ENCODE peak calls at places on chromosomes 13 and 19, in nine cellular contexts. F is OCI-LY7; G is neuronal stem cell; B is brain microvascular endothelial cell; D is IMR-90; P is stomach; T is heart right ventricle; C is CD8-positive, alpha-beta T cell; N is left ventricle myocardium inferior. O is an unnamed sample.

GRCh38 chr13:97953376-97953970 is at the start of gene IPO5:
- DNase-seq in F (peak; percentile 7), G (no peak), B (peak; percentile 56), D (peak; percentile 73), P (no peak), T (no peak), C (no peak), N (no peak), O (no peak)

GRCh38 chr19:37938379-37938778 is 31.4 kb downstream of the SIPA1L3 start:
- DNase-seq in F (no peak), G (no peak), B (no peak), D (no peak), P (no peak), T (no peak), C (no peak), N (no peak), O (no peak)

GRCh38 chr13:98353750-98354149 is 176.7 kb upstream of the RNF113B start:
- DNase-seq in F (no peak), G (no peak), B (no peak), D (peak; percentile 13), P (no peak), T (no peak), C (no peak), N (no peak), O (no peak)

GRCh38 chr19:13212759-13213330 is 62.6 kb downstream of the IER2 start:
- DNase-seq in F (peak; percentile 84), G (no peak), B (peak; percentile 38), D (peak; percentile 43), P (peak; percentile 75), T (peak; percentile 67), C (peak; percentile 77), N (peak; percentile 50), O (no peak)

GRCh38 chr13:96768524-96768923 is 225.8 kb downstream of the OXGR1 start:
- DNase-seq in F (no peak), G (no peak), B (no peak), D (no peak), P (no peak), T (no peak), C (no peak), N (no peak), O (no peak)

GRCh38 chr19:40612831-40613668 is 11.9 kb downstream of the LTBP4 start:
- DNase-seq in F (peak; percentile 87), G (no peak), B (peak; percentile 57), D (no peak), P (peak; percentile 72), T (peak; percentile 74), C (peak; percentile 70), N (no peak), O (no peak)

GRCh38 chr19:31377736-31378135 is 28.5 kb upstream of the TSHZ3 start:
- DNase-seq in F (no peak), G (no peak), B (no peak), D (no peak), P (no peak), T (no peak), C (no peak), N (no peak), O (no peak)

GRCh38 chr13:43235028-43235427 is 211.6 kb downstream of the DNAJC15 start:
- DNase-seq in F (no peak), G (no peak), B (no peak), D (no peak), P (no peak), T (no peak), C (no peak), N (no peak), O (no peak)

GRCh38 chr19:38206006-38206745 is 17.8 kb downstream of the DPF1 start:
- DNase-seq in F (no peak), G (no peak), B (no peak), D (no peak), P (no peak), T (no peak), C (no peak), N (no peak), O (no peak)

GRCh38 chr19:38033658-38034150 is 126.7 kb downstream of the SIPA1L3 start:
- DNase-seq in F (peak; percentile 95), G (no peak), B (no peak), D (no peak), P (no peak), T (no peak), C (no peak), N (no peak), O (no peak)

GRCh38 chr19:46904114-46905060 is 43.6 kb downstream of the ARHGAP35 start:
- DNase-seq in F (no peak), G (no peak), B (peak; percentile 77), D (peak; percentile 71), P (no peak), T (peak; percentile 56), C (no peak), N (peak; percentile 36), O (no peak)

GRCh38 chr19:1235625-1236538 is 1.9 kb downstream of the CBARP start:
- DNase-seq in F (no peak), G (no peak), B (no peak), D (peak; percentile 50), P (no peak), T (no peak), C (no peak), N (no peak), O (no peak)

GRCh38 chr19:46579286-46579944 is 21.7 kb upstream of the CALM3 start:
- DNase-seq in F (peak; percentile 47), G (peak; percentile 14), B (no peak), D (no peak), P (no peak), T (no peak), C (peak; percentile 28), N (no peak), O (peak; percentile 5)

GRCh38 chr19:771332-771785 is 20.4 kb downstream of the MISP start:
- DNase-seq in F (peak; percentile 45), G (no peak), B (peak; percentile 22), D (peak; percentile 43), P (no peak), T (peak; percentile 57), C (no peak), N (no peak), O (no peak)

GRCh38 chr13:33284016-33284415 is 1.5 kb downstream of the STARD13 start:
- DNase-seq in F (no peak), G (no peak), B (peak; percentile 27), D (peak; percentile 65), P (no peak), T (no peak), C (no peak), N (no peak), O (no peak)

GRCh38 chr19:14413765-14414171 is 5.4 kb downstream of the DDX39A start:
- DNase-seq in F (no peak), G (no peak), B (no peak), D (peak; percentile 50), P (no peak), T (no peak), C (no peak), N (no peak), O (no peak)

GRCh38 chr19:14410775-14411134 is 8.4 kb downstream of the DDX39A start:
- DNase-seq in F (no peak), G (no peak), B (no peak), D (no peak), P (no peak), T (no peak), C (no peak), N (no peak), O (no peak)

GRCh38 chr19:14411161-14411560 is 8.0 kb downstream of the DDX39A start:
- DNase-seq in F (no peak), G (no peak), B (no peak), D (no peak), P (no peak), T (no peak), C (no peak), N (no peak), O (no peak)

GRCh38 chr19:14412436-14413071 is 6.6 kb downstream of the DDX39A start:
- DNase-seq in F (no peak), G (no peak), B (no peak), D (no peak), P (no peak), T (no peak), C (no peak), N (no peak), O (no peak)

DNA sequence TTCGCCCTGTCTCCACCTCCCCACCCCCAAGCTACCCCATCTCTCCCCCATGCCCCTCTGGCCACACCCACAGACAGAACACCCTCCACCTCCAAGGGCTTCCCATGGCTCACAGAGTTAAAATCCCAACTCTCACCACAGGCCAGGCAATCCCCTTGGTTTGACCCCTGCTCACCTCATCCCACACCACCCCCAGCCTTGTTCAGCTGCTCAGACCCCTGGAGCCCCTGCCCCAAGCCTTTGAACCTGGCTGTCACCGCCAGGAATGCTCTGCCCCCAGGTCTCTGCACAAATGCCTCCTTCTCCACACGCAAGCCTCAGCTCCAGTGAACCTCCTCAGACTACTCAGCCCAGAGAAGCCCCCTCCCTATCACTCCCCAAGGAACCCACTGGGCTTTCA is 5.8 kb downstream of the DDX39A start:
- DNase-seq in F (no peak), G (no peak), B (no peak), D (no peak), P (no peak), T (no peak), C (no peak), N (no peak), O (no peak)
- H3K27ac ChIP-seq in F (no peak overlapping the region), G (no peak overlapping the region), B (no peak overlapping the region), D (peak overlapping the region; percentile 17), P (no peak overlapping the region), T (no peak overlapping the region), C (no peak overlapping the region), N (peak overlapping the region; percentile 55), O (no peak overlapping the region)

GRCh38 chr19:35712529-35712909 is 5.3 kb upstream of the KMT2B start:
- DNase-seq in F (no peak), G (no peak), B (no peak), D (no peak), P (no peak), T (no peak), C (no peak), N (no peak), O (no peak)
- H3K27ac ChIP-seq in F (no peak overlapping the region), G (no peak overlapping the region), B (no peak overlapping the region), D (no peak overlapping the region), P (no peak overlapping the region), T (no peak overlapping the region), C (peak overlapping the region; percentile 28), N (no peak overlapping the region), O (no peak overlapping the region)

GRCh38 chr19:3370214-3370720 is 3.9 kb downstream of the NFIC start:
- DNase-seq in F (no peak), G (no peak), B (no peak), D (no peak), P (no peak), T (no peak), C (no peak), N (no peak), O (peak; percentile 70)
- H3K27ac ChIP-seq in F (no peak overlapping the region), G (no peak overlapping the region), B (no peak overlapping the region), D (peak overlapping the region; percentile 97), P (peak overlapping the region; percentile 100), T (peak overlapping the region; percentile 98), C (no peak overlapping the region), N (peak overlapping the region; percentile 97), O (no peak overlapping the region)

DNA sequence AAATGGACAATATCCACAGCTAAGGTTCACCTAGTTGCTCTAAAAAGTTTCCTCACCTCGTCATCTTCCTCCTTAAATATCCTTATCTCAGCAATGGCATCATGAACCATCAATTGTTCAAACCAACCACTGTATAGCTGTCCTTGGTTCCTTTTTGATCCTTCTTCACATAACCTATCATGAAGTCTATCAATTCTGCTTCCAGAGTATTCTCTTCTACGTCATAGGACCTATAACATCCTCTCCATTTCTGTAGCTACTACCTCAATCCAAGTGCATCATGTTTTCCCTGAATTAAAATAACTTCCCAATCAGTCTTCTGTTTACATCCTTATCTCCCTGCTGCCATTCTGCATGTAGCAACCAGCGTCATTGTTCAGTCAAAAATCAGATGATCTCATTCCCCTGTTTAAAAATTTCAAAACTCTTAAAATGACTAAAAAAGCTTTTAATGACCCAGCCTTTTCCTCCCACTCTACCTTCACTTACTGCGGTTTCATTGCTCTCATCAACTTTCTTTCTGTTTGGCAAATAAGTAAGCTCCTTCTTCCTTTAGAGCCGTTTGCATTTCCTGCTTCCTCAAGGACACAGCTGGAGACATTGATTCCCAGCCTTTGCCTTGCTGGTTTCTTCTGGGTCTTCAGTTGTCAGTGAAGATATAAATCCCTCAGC is 223.9 kb upstream of the MIR17HG start:
- DNase-seq in F (no peak), G (no peak), B (no peak), D (no peak), P (no peak), T (no peak), C (no peak), N (no peak), O (no peak)
- H3K27ac ChIP-seq in F (no peak overlapping the region), G (no peak overlapping the region), B (no peak overlapping the region), D (no peak overlapping the region), P (no peak overlapping the region), T (no peak overlapping the region), C (no peak overlapping the region), N (no peak overlapping the region), O (no peak overlapping the region)

O was measured in caudate nucleus.